ENCODE peak calls at places on chromosomes 12 and 14, in ten cellular contexts. R, P, N, I, E, B, K, W, V and H are unnamed samples.

GRCh38 chr12:14774074-14774943 is 29.0 kb downstream of the WBP11 start:
- DNase-seq in R (peak), P (peak), B (peak), N (peak), E (peak), K (peak), V (peak), I (peak), W (peak), H (peak)

GRCh38 chr12:53096761-53097160 is 706 bp upstream of the IGFBP6 start:
- DNase-seq in E (no peak), K (no peak), I (no peak), B (no peak), V (no peak), W (peak), R (no peak), N (no peak), P (no peak), H (peak)

GRCh38 chr12:104352106-104352713 is 48.7 kb downstream of the EID3 start:
- DNase-seq in R (peak), I (no peak), N (peak), B (peak), K (no peak), P (no peak), W (no peak), V (no peak), E (peak), H (no peak)

GRCh38 chr14:79708991-79709390 is 502.3 kb downstream of the DIO2 start:
- DNase-seq in W (no peak), P (no peak), E (peak), I (peak), N (peak), B (no peak), R (no peak), K (no peak), V (no peak), H (peak)

GRCh38 chr14:56290195-56290594 is 172.0 kb downstream of the PELI2 start:
- DNase-seq in B (no peak), K (no peak), N (no peak), R (no peak), W (no peak), I (no peak), E (no peak), V (no peak), P (no peak), H (no peak)

GRCh38 chr14:95361373-95362179 is 41.9 kb upstream of the CLMN start:
- DNase-seq in E (no peak), W (peak), B (peak), K (peak), N (no peak), P (no peak), I (peak), V (peak), R (peak), H (no peak)

GRCh38 chr12:95473440-95473946 is 459 bp upstream of the METAP2 start:
- DNase-seq in P (peak), N (peak), E (no peak), B (peak), V (peak), R (peak), W (peak), K (peak), I (peak), H (peak)

GRCh38 chr14:45679852-45680251 is 426.9 kb upstream of the MIS18BP1 start:
- DNase-seq in N (peak), P (no peak), E (peak), V (peak), K (peak), B (no peak), W (no peak), I (peak), R (peak), H (peak)

GRCh38 chr12:104632724-104633181 is 176.0 kb downstream of the CHST11 start:
- DNase-seq in E (peak), P (no peak), I (no peak), V (no peak), N (peak), W (no peak), K (no peak), R (no peak), B (no peak), H (peak)

GRCh38 chr12:81530352-81530751 is 228.8 kb downstream of the PPFIA2 start:
- DNase-seq in P (no peak), I (no peak), K (no peak), B (no peak), R (no peak), V (no peak), W (no peak), E (peak), N (no peak), H (no peak)

GRCh38 chr12:53097564-53098353 is at the start of gene IGFBP6:
- DNase-seq in R (peak), P (no peak), B (peak), K (no peak), V (peak), I (peak), E (peak), N (peak), W (peak), H (peak)

GRCh38 chr14:77502109-77502782 is 3.6 kb upstream of the ISM2 start:
- DNase-seq in W (no peak), I (no peak), R (no peak), N (no peak), K (no peak), B (no peak), V (no peak), E (no peak), P (no peak), H (no peak)

GRCh38 chr14:71117839-71118743 is 210.8 kb downstream of the PCNX1 start:
- DNase-seq in K (no peak), N (peak), V (no peak), E (peak), B (no peak), I (peak), R (peak), W (peak), P (no peak), H (peak)

GRCh38 chr12:26469801-26470200 is 274.4 kb downstream of the SSPN start:
- DNase-seq in I (no peak), K (no peak), P (no peak), W (no peak), R (no peak), B (no peak), N (no peak), V (no peak), E (no peak), H (no peak)

GRCh38 chr12:57845478-57846284 is 848 bp downstream of the CTDSP2 start:
- DNase-seq in I (peak), W (peak), R (peak), V (peak), K (no peak), E (no peak), B (peak), N (no peak), P (no peak), H (peak)

GRCh38 chr14:96832351-96832750 is 35.2 kb downstream of the VRK1 start:
- DNase-seq in W (no peak), V (no peak), I (no peak), K (no peak), E (no peak), R (no peak), P (no peak), N (no peak), B (no peak), H (no peak)

GRCh38 chr14:23041729-23042128 is 283 bp upstream of the PSMB11 start:
- DNase-seq in E (no peak), V (no peak), B (no peak), I (peak), W (no peak), K (no peak), N (peak), R (no peak), P (no peak), H (no peak)

GRCh38 chr12:13359636-13360035 is 163.1 kb downstream of the EMP1 start:
- DNase-seq in I (no peak), K (no peak), E (no peak), P (no peak), B (no peak), V (no peak), W (no peak), R (no peak), N (no peak), H (no peak)

GRCh38 chr12:5083955-5084849 is 40.5 kb downstream of the KCNA5 start:
- DNase-seq in B (no peak), K (peak), E (peak), N (peak), V (peak), W (peak), P (peak), I (peak), R (peak), H (peak)

GRCh38 chr12:118549506-118550109 is 173.3 kb downstream of the SUDS3 start:
- DNase-seq in K (no peak), P (no peak), N (no peak), E (no peak), I (no peak), B (no peak), W (no peak), R (no peak), V (no peak), H (no peak)

GRCh38 chr12:49527361-49528130 is 11.3 kb upstream of the KCNH3 start:
- DNase-seq in V (no peak), I (no peak), N (no peak), P (no peak), K (no peak), R (no peak), E (no peak), W (no peak), B (no peak), H (no peak)

GRCh38 chr12:69173358-69173757 is 66.0 kb upstream of the CPSF6 start:
- DNase-seq in I (no peak), E (no peak), V (no peak), K (no peak), W (no peak), B (no peak), P (no peak), N (no peak), R (no peak), H (no peak)

GRCh38 chr14:79583738-79584405 is 627.4 kb downstream of the DIO2 start:
- DNase-seq in I (peak), R (no peak), N (peak), E (peak), P (no peak), W (no peak), K (no peak), V (no peak), B (no peak), H (peak)

GRCh38 chr12:4147051-4147481 is 126.5 kb upstream of the CCND2 start:
- DNase-seq in E (no peak), B (no peak), R (no peak), K (no peak), P (no peak), N (no peak), W (no peak), V (no peak), I (no peak), H (no peak)

GRCh38 chr12:131047789-131048610 is 94.3 kb downstream of the ADGRD1 start:
- DNase-seq in R (no peak), P (no peak), W (no peak), V (no peak), B (no peak), K (no peak), N (no peak), I (no peak), E (no peak), H (no peak)

GRCh38 chr14:73209943-73210342 is 27.4 kb upstream of the PAPLN start:
- DNase-seq in B (no peak), K (no peak), N (peak), W (no peak), E (peak), I (peak), R (peak), P (no peak), V (peak), H (no peak)

GRCh38 chr12:130877333-130877732 is 5.5 kb downstream of the RAN start:
- DNase-seq in K (no peak), W (no peak), I (no peak), E (no peak), R (no peak), N (no peak), V (no peak), B (no peak), P (no peak), H (no peak)

GRCh38 chr12:49806321-49806813 is 21.8 kb downstream of the NCKAP5L start:
- DNase-seq in R (no peak), B (no peak), N (no peak), K (no peak), W (no peak), V (no peak), E (no peak), P (no peak), I (no peak), H (no peak)

GRCh38 chr12:32558941-32559340 is 120.2 kb upstream of the DNM1L start:
- DNase-seq in B (no peak), I (no peak), K (no peak), V (no peak), R (no peak), W (no peak), N (peak), P (peak), E (no peak), H (peak)

GRCh38 chr12:124784871-124785572 is 78.6 kb downstream of the SCARB1 start:
- DNase-seq in R (no peak), B (no peak), W (no peak), I (no peak), K (no peak), N (no peak), P (no peak), E (no peak), V (no peak), H (no peak)

GRCh38 chr12:80353254-80353653 is 90.8 kb upstream of the PTPRQ start:
- DNase-seq in R (peak), I (peak), V (peak), P (no peak), W (no peak), N (peak), B (no peak), K (no peak), E (peak), H (peak)

GRCh38 chr14:99327458-99328250 is 55.7 kb upstream of the BCL11B start:
- DNase-seq in K (no peak), W (peak), V (no peak), I (no peak), E (no peak), P (no peak), N (no peak), B (peak), R (peak), H (no peak)

GRCh38 chr12:77166711-77167110 is 101.3 kb upstream of the E2F7 start:
- DNase-seq in R (no peak), K (no peak), B (no peak), V (no peak), I (peak), W (no peak), E (peak), N (no peak), P (no peak), H (no peak)
- H2AFZ ChIP-seq in R (no peak), K (no peak), B (no peak), V (no peak), I (no peak), W (no peak), E (no peak), N (no peak), P (no peak), H (no peak)

GRCh38 chr14:32374155-32374554 is 45.1 kb downstream of the AKAP6 start:
- DNase-seq in N (no peak), K (no peak), W (no peak), I (peak), P (no peak), E (peak), R (peak), B (no peak), V (no peak), H (peak)
- H2AFZ ChIP-seq in N (no peak), K (no peak), W (no peak), I (no peak), P (no peak), E (no peak), R (no peak), B (no peak), V (no peak), H (no peak)

GRCh38 chr12:92470608-92471021 is 232.2 kb upstream of the PLEKHG7 start:
- DNase-seq in W (no peak), N (peak), B (no peak), V (no peak), R (no peak), P (peak), K (no peak), I (peak), E (no peak), H (no peak)

GRCh38 chr12:92469837-92470236 is 233.0 kb upstream of the PLEKHG7 start:
- DNase-seq in P (no peak), K (no peak), N (peak), B (no peak), E (peak), R (no peak), V (peak), W (no peak), I (peak), H (peak)

GRCh38 chr12:92467886-92468285 is 234.9 kb upstream of the PLEKHG7 start:
- DNase-seq in R (no peak), P (no peak), K (no peak), E (peak), I (peak), W (no peak), V (no peak), N (peak), B (no peak), H (peak)

GRCh38 chr12:92466391-92467305 is 236.1 kb upstream of the PLEKHG7 start:
- DNase-seq in I (no peak), V (no peak), K (no peak), B (peak), N (peak), P (peak), W (peak), E (peak), R (no peak), H (peak)

DNA sequence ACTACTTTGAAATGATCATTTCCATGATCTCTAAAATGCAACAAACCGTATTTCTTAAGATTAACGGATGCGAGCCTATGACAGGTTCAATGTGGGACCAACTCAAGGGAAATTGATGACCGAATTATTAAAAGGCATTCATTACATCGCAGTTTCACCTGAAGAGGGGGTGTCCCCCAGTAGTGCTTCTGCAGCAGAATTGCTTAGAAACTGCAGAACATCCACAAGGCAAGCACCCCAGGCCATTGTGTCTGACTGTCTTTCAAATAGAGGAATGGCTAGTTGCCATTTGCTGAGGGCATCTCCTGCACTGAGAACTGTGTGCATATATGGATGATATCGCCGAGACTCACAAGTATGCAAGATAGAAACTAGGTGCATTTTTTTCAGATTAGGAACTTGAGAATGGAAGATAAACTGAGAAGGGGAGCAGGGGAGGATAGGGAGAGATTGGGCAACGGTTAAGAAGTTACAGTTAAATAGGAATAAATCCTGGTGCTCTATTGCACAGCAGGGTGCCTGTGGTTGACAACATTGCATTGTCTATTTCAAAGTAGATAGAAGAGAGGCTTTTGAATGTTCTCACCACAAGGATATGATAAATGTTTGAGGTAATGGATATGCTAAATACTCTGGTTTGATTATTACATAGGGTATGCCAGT is 234.3 kb upstream of the PLEKHG7 start:
- DNase-seq in K (no peak), N (no peak), W (no peak), P (no peak), I (no peak), R (no peak), E (peak), B (no peak), V (no peak), H (no peak)
- H2AFZ ChIP-seq in K (no peak), N (no peak), W (no peak), P (no peak), I (no peak), R (peak), E (no peak), B (no peak), V (no peak), H (no peak)

GRCh38 chr12:70197362-70197744 is 45.9 kb upstream of the CNOT2 start:
- DNase-seq in B (no peak), E (no peak), V (no peak), N (no peak), I (no peak), P (no peak), W (no peak), K (no peak), R (no peak), H (peak)

GRCh38 chr12:70196732-70197361 is 46.4 kb upstream of the CNOT2 start:
- DNase-seq in I (no peak), K (no peak), N (no peak), R (no peak), V (no peak), P (no peak), W (no peak), B (no peak), E (no peak), H (peak)
- H2AFZ ChIP-seq in I (no peak), K (no peak), N (no peak), R (no peak), V (no peak), P (no peak), W (peak), B (no peak), E (no peak), H (no peak)

GRCh38 chr14:76396714-76397187 is 20.8 kb downstream of the ESRRB start:
- DNase-seq in E (peak), I (no peak), P (no peak), K (no peak), V (no peak), B (no peak), R (no peak), N (no peak), W (no peak), H (no peak)
- H2AFZ ChIP-seq in E (no peak), I (no peak), P (no peak), K (no peak), V (no peak), B (no peak), R (peak), N (no peak), W (no peak), H (no peak)

GRCh38 chr12:60259241-60259640 is 663.4 kb downstream of the SLC16A7 start:
- DNase-seq in I (no peak), V (no peak), N (no peak), P (no peak), B (no peak), K (no peak), R (no peak), W (no peak), E (peak), H (no peak)

GRCh38 chr12:60262378-60262777 is 666.5 kb downstream of the SLC16A7 start:
- DNase-seq in P (no peak), B (no peak), I (no peak), W (no peak), V (peak), E (no peak), K (no peak), N (no peak), R (no peak), H (peak)

GRCh38 chr12:60255044-60255443 is 659.2 kb downstream of the SLC16A7 start:
- DNase-seq in V (no peak), R (no peak), B (no peak), P (no peak), E (no peak), K (no peak), W (no peak), I (no peak), N (no peak), H (no peak)

GRCh38 chr12:60257063-60257462 is 661.2 kb downstream of the SLC16A7 start:
- DNase-seq in B (no peak), N (peak), K (peak), W (peak), E (peak), I (peak), P (no peak), V (peak), R (peak), H (peak)
- H2AFZ ChIP-seq in B (no peak), N (no peak), K (peak), W (no peak), E (peak), I (peak), P (no peak), V (peak), R (peak), H (no peak)

GRCh38 chr12:47238665-47239064 is 158.9 kb upstream of the AMIGO2 start:
- DNase-seq in I (no peak), E (peak), W (no peak), B (no peak), P (no peak), N (peak), K (no peak), R (no peak), V (no peak), H (peak)

GRCh38 chr12:47236109-47236714 is 156.5 kb upstream of the AMIGO2 start:
- DNase-seq in P (no peak), K (no peak), R (peak), V (no peak), N (peak), I (peak), E (peak), B (no peak), W (no peak), H (peak)

GRCh38 chr12:47234576-47235141 is 154.9 kb upstream of the AMIGO2 start:
- DNase-seq in W (peak), I (no peak), K (no peak), R (no peak), V (no peak), B (peak), N (no peak), E (no peak), P (no peak), H (no peak)

GRCh38 chr12:47235258-47236040 is 155.7 kb upstream of the AMIGO2 start:
- DNase-seq in V (no peak), E (no peak), I (no peak), P (no peak), B (no peak), K (no peak), R (no peak), N (no peak), W (no peak), H (no peak)

DNA sequence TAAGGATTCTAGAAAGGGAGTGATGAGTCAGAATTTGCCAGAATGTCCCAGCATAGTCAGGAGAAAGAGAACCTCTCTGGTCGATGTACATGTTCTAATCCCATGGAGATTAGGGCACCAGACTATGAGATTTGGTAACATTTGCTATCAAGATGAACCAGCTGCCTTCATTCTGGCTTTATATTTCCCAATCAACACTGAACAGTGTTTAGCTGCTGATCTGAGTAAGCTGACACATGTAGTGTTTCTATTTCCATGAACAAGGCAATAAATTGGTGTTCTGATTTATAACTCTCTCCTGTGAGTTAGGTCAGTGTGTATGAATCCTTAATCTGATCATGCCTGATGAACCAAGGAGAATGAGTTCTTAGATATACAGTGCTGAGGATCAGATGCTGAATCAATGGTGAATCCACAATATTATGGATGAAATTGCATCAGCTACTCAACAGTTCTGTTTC is 158.0 kb upstream of the AMIGO2 start:
- DNase-seq in P (no peak), N (peak), B (no peak), W (no peak), I (no peak), K (no peak), V (no peak), R (no peak), E (peak), H (peak)
- H2AFZ ChIP-seq in P (no peak), N (no peak), B (no peak), W (no peak), I (no peak), K (no peak), V (no peak), R (peak), E (no peak), H (no peak)